ENCODE peak calls at places on chromosomes 11 and 22, in eight cellular contexts. Y is heart right ventricle, F is GM20000, L is pancreas, X is transverse colon, I is SK-N-SH, E is HFFc6, U is progenitor cell of endocrine pancreas. T is an unnamed sample.

GRCh38 chr11:128796275-128796674 is 70.8 kb downstream of the KCNJ1 start:
- DNase-seq in Y (no peak), E (peak), U (no peak), X (no peak), I (no peak), L (no peak), F (peak), T (no peak)

GRCh38 chr22:43889366-43890253 is 2.2 kb downstream of the PNPLA5 start:
- DNase-seq in F (no peak), U (no peak), I (peak), L (peak), X (no peak), Y (no peak), E (peak), T (no peak)

GRCh38 chr11:131944709-131945108 is 574.3 kb downstream of the NTM start:
- DNase-seq in E (no peak), U (no peak), X (no peak), I (no peak), Y (no peak), F (no peak), L (no peak), T (no peak)

GRCh38 chr11:33912405-33913361 is 20.8 kb upstream of the LMO2 start:
- DNase-seq in U (no peak), L (no peak), E (peak), I (no peak), Y (no peak), F (peak), X (no peak), T (no peak)

GRCh38 chr11:75389276-75389605 is 10.1 kb upstream of the RPS3 start:
- DNase-seq in U (no peak), Y (no peak), E (no peak), F (no peak), L (no peak), X (no peak), I (no peak), T (no peak)

GRCh38 chr11:47359586-47359985 is 7.1 kb upstream of the MYBPC3 start:
- DNase-seq in Y (no peak), L (no peak), X (no peak), F (no peak), U (no peak), I (no peak), E (no peak), T (no peak)

GRCh38 chr11:94796863-94797262 is 28.7 kb downstream of the AMOTL1 start:
- DNase-seq in F (no peak), E (no peak), X (no peak), Y (no peak), U (no peak), L (no peak), I (no peak), T (no peak)

GRCh38 chr11:65722261-65722660 is 1.7 kb upstream of the RNASEH2C start:
- DNase-seq in U (no peak), L (no peak), F (no peak), Y (no peak), X (no peak), E (no peak), I (no peak), T (no peak)

GRCh38 chr22:17264321-17265052 is 45.3 kb upstream of the ADA2 start:
- DNase-seq in F (no peak), E (no peak), U (no peak), I (peak), L (no peak), Y (no peak), X (no peak), T (no peak)

GRCh38 chr11:128342511-128343133 is 244.7 kb downstream of the ETS1 start:
- DNase-seq in L (no peak), E (no peak), Y (peak), X (peak), F (peak), U (no peak), I (no peak), T (peak)

GRCh38 chr22:39132281-39132680 is 20.2 kb downstream of the CBX7 start:
- DNase-seq in U (no peak), Y (no peak), E (no peak), L (no peak), F (no peak), I (no peak), X (no peak), T (no peak)

GRCh38 chr11:73528420-73528819 is 69.5 kb downstream of the FAM168A start:
- DNase-seq in I (no peak), Y (no peak), E (no peak), X (no peak), F (no peak), L (no peak), U (no peak), T (no peak)

GRCh38 chr11:69274531-69275016 is 19.4 kb upstream of the MYEOV start:
- DNase-seq in I (no peak), U (peak), L (peak), Y (no peak), F (no peak), X (peak), E (no peak), T (peak)

GRCh38 chr11:77560605-77561004 is 29.1 kb upstream of the AQP11 start:
- DNase-seq in U (no peak), L (no peak), I (no peak), E (peak), X (no peak), F (no peak), Y (no peak), T (no peak)

GRCh38 chr11:77558380-77558779 is 31.4 kb upstream of the AQP11 start:
- DNase-seq in U (no peak), X (no peak), L (no peak), I (peak), Y (no peak), E (no peak), F (no peak), T (no peak)

GRCh38 chr11:77561257-77561656 is 28.5 kb upstream of the AQP11 start:
- DNase-seq in Y (no peak), U (no peak), F (no peak), I (no peak), L (no peak), E (no peak), X (no peak), T (no peak)

GRCh38 chr11:77559686-77560425 is 29.9 kb upstream of the AQP11 start:
- DNase-seq in Y (no peak), I (no peak), X (no peak), F (no peak), E (peak), U (no peak), L (no peak), T (no peak)

GRCh38 chr11:77557553-77557952 is 32.2 kb upstream of the AQP11 start:
- DNase-seq in Y (no peak), I (peak), X (no peak), F (peak), E (no peak), U (no peak), L (no peak), T (peak)
- TF ChIP-seq CTCF in Y (no peak), I (peak), X (peak), F (peak), E (peak), U (peak), L (no peak), T (no peak)

GRCh38 chr11:62908468-62909072 is 12.6 kb downstream of the CHRM1 start:
- DNase-seq in I (no peak), Y (no peak), E (no peak), L (peak), F (no peak), X (no peak), U (no peak), T (no peak)

GRCh38 chr11:62912268-62912667 is 8.9 kb downstream of the CHRM1 start:
- DNase-seq in E (no peak), U (no peak), F (no peak), L (no peak), Y (no peak), I (no peak), X (no peak), T (no peak)

GRCh38 chr11:62910141-62910882 is 10.9 kb downstream of the CHRM1 start:
- DNase-seq in Y (no peak), L (no peak), X (no peak), I (no peak), E (no peak), U (no peak), F (no peak), T (no peak)

GRCh38 chr11:62911137-62912130 is 9.7 kb downstream of the CHRM1 start:
- DNase-seq in F (no peak), L (no peak), I (peak), E (peak), Y (no peak), U (no peak), X (no peak), T (no peak)

DNA sequence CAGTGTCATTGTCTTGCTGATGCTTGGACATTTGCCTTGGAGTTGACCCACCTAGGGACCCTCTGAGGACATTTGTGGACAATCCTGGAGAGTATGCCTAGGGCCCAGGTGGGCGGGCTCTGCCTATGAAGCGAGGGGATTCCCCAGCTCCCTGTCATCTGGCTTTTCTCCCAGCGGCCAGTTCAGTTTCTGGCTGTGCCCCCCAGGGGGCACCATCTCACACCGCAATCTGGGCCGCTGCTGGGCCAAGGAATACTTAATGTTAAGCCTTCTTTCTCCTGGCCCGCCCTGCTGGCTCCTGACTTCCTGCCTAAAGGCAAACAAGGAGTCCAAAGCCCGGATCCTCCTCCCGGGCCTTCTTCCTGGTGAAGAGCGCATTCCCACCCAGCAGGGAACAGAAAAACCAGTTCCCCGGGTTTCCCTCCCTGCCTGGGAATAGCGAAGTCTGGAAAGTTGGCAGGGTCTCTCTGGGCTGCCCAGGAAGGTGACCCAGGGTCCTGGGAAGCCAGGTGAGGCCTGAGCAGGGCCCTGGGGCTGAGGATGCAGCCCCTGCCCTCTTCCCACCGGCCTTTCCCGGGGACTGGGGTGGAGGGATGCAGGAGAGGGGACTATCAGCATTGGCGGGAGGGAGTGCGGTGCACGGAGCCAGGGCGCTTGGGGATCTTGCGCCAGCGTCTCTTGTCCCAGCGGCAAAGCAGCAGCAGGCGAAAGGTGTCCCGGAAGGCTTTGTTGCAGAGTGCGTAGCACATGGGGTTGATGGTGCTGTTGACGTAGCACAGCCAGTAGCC is 11.9 kb downstream of the CHRM1 start:
- DNase-seq in I (peak), F (no peak), E (peak), L (peak), X (peak), Y (peak), U (peak), T (peak)
- TF ChIP-seq CTCF in I (peak), F (no peak), E (peak), L (peak), X (peak), Y (peak), U (peak), T (peak)

GRCh38 chr11:108472681-108473080 is 5.4 kb upstream of the C11orf65 start:
- DNase-seq in L (no peak), U (no peak), F (no peak), E (no peak), Y (no peak), X (no peak), I (no peak), T (no peak)

GRCh38 chr11:108466405-108466804 is 924 bp downstream of the C11orf65 start:
- DNase-seq in I (no peak), X (peak), F (no peak), U (no peak), E (no peak), Y (no peak), L (no peak), T (no peak)

DNA sequence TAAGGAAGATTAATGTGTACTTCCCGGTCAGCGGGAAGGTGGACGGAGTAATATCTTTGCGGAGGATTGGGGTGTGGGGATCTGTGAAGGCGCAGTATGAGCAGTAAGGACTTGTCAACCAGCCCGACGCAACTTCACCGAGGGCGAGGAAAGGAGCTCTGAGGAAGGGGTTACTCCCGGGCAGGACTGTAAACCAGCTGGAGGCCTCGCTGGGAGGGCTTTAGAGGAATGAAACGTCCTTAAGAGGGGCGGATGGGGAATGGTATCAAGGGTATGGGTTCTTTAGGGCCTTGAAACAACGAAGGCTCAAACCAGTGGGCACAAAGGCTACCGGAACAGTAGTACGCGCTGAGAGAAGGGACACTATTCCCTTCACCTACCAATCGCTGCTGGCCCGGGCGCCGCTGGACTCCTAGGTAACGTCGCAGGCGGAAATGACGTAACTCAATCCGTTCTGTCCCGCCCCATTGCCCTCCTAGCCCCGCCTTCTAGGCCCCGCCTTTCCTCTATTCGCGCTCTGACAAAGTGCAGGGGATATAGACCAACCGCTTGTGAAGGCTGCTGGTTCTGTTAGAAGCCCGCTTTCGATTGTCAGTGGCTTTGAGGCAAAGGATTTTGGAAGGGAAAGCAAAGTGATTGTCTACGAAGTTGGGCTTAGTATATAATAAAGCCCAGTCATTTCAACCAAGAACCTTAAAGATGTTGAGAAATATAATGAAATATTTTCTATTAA is at the start of gene C11orf65:
- DNase-seq in F (peak), L (peak), U (peak), I (peak), E (peak), X (peak), Y (peak), T (peak)
- TF ChIP-seq CTCF in F (no peak), L (no peak), U (no peak), I (no peak), E (no peak), X (no peak), Y (no peak), T (no peak)

GRCh38 chr11:67464411-67465189 is 4.5 kb downstream of the TMEM134 start:
- DNase-seq in I (peak), X (peak), Y (peak), E (peak), U (peak), F (peak), L (peak), T (peak)
- TF ChIP-seq CTCF in I (no peak), X (no peak), Y (no peak), E (peak), U (no peak), F (no peak), L (no peak), T (no peak)

DNA sequence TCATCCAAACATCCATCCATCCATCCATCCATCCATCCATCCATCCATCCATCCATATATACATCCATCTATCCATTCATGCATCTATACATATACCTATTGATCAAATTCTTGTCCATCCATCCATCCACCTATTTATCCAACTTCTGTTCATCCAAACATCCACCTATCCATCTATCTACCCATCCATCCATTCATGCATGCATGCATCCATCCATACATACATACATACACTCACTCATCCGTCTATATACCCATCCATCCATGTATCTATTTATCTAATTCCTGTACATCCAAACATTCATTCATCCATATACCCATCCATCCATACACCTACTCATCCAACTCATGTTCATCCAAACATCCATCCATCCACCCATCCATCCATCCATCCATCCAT is 19.3 kb upstream of the YWHAH start:
- DNase-seq in E (no peak), U (no peak), F (no peak), X (no peak), Y (no peak), L (no peak), I (no peak), T (no peak)
- TF ChIP-seq CTCF in E (no peak), U (no peak), F (no peak), X (no peak), Y (no peak), L (no peak), I (no peak), T (no peak)